ENCODE peak calls at places on chromosomes 2 and 18, in eight cellular contexts. One of them, this sample, is unnamed.

GRCh38 chr2:97707428-97708380 is 5.7 kb upstream of the ZAP70 start:
- DNase-seq in hippocampal formation: no peak
- DNase-seq in heart right ventricle: no peak
- DNase-seq in EL: no peak
- DNase-seq in endodermal cell: peak; percentile 36
- DNase-seq in tibial nerve: no peak
- DNase-seq in stimulated activated CD8-positive, alpha-beta memory T cell treated with anti-CD3 and anti-CD28 coated beads, Interleukin-15, amount 100 ng/mL, for 24 hours: no peak
- DNase-seq in mammary epithelial cell: no peak
- DNase-seq in this sample: no peak

GRCh38 chr2:115483631-115484030 is 1041.2 kb downstream of the DPP10 start:
- DNase-seq in hippocampal formation: no peak
- DNase-seq in heart right ventricle: no peak
- DNase-seq in EL: no peak
- DNase-seq in endodermal cell: no peak
- DNase-seq in tibial nerve: no peak
- DNase-seq in stimulated activated CD8-positive, alpha-beta memory T cell treated with anti-CD3 and anti-CD28 coated beads, Interleukin-15, amount 100 ng/mL, for 24 hours: no peak
- DNase-seq in mammary epithelial cell: no peak
- DNase-seq in this sample: no peak

GRCh38 chr2:8006181-8006580 is 675.7 kb upstream of the ID2 start:
- DNase-seq in hippocampal formation: no peak
- DNase-seq in heart right ventricle: no peak
- DNase-seq in EL: no peak
- DNase-seq in endodermal cell: no peak
- DNase-seq in tibial nerve: no peak
- DNase-seq in stimulated activated CD8-positive, alpha-beta memory T cell treated with anti-CD3 and anti-CD28 coated beads, Interleukin-15, amount 100 ng/mL, for 24 hours: no peak
- DNase-seq in mammary epithelial cell: no peak
- DNase-seq in this sample: no peak

GRCh38 chr2:235603659-235604058 is 109.8 kb downstream of the AGAP1 start:
- DNase-seq in hippocampal formation: no peak
- DNase-seq in heart right ventricle: no peak
- DNase-seq in EL: no peak
- DNase-seq in endodermal cell: no peak
- DNase-seq in tibial nerve: no peak
- DNase-seq in stimulated activated CD8-positive, alpha-beta memory T cell treated with anti-CD3 and anti-CD28 coated beads, Interleukin-15, amount 100 ng/mL, for 24 hours: no peak
- DNase-seq in mammary epithelial cell: no peak
- DNase-seq in this sample: no peak

GRCh38 chr18:13726972-13727331 is 479 bp downstream of the RNMT start:
- DNase-seq in hippocampal formation: no peak
- DNase-seq in heart right ventricle: no peak
- DNase-seq in EL: peak; percentile 59
- DNase-seq in endodermal cell: peak; percentile 84
- DNase-seq in tibial nerve: peak; percentile 37
- DNase-seq in stimulated activated CD8-positive, alpha-beta memory T cell treated with anti-CD3 and anti-CD28 coated beads, Interleukin-15, amount 100 ng/mL, for 24 hours: peak; percentile 8
- DNase-seq in mammary epithelial cell: peak; percentile 62
- DNase-seq in this sample: no peak

GRCh38 chr2:207283356-207283755 is 117.6 kb upstream of the KLF7 start:
- DNase-seq in hippocampal formation: peak; percentile 10
- DNase-seq in heart right ventricle: no peak
- DNase-seq in EL: peak; percentile 31
- DNase-seq in endodermal cell: peak; percentile 64
- DNase-seq in tibial nerve: peak; percentile 20
- DNase-seq in stimulated activated CD8-positive, alpha-beta memory T cell treated with anti-CD3 and anti-CD28 coated beads, Interleukin-15, amount 100 ng/mL, for 24 hours: no peak
- DNase-seq in mammary epithelial cell: peak; percentile 10
- DNase-seq in this sample: no peak

GRCh38 chr2:66587216-66587615 is 152.3 kb downstream of the MEIS1 start:
- DNase-seq in hippocampal formation: no peak
- DNase-seq in heart right ventricle: no peak
- DNase-seq in EL: peak; percentile 43
- DNase-seq in endodermal cell: peak; percentile 91
- DNase-seq in tibial nerve: no peak
- DNase-seq in stimulated activated CD8-positive, alpha-beta memory T cell treated with anti-CD3 and anti-CD28 coated beads, Interleukin-15, amount 100 ng/mL, for 24 hours: no peak
- DNase-seq in mammary epithelial cell: peak; percentile 15
- DNase-seq in this sample: no peak

GRCh38 chr2:29165362-29166236 is 50.4 kb downstream of the CLIP4 start:
- DNase-seq in hippocampal formation: no peak
- DNase-seq in heart right ventricle: no peak
- DNase-seq in EL: peak; percentile 60
- DNase-seq in endodermal cell: no peak
- DNase-seq in tibial nerve: no peak
- DNase-seq in stimulated activated CD8-positive, alpha-beta memory T cell treated with anti-CD3 and anti-CD28 coated beads, Interleukin-15, amount 100 ng/mL, for 24 hours: no peak
- DNase-seq in mammary epithelial cell: peak; percentile 50
- DNase-seq in this sample: no peak

GRCh38 chr2:36511858-36512630 is 85.9 kb downstream of the FEZ2 start:
- DNase-seq in hippocampal formation: no peak
- DNase-seq in heart right ventricle: no peak
- DNase-seq in EL: peak; percentile 59
- DNase-seq in endodermal cell: no peak
- DNase-seq in tibial nerve: no peak
- DNase-seq in stimulated activated CD8-positive, alpha-beta memory T cell treated with anti-CD3 and anti-CD28 coated beads, Interleukin-15, amount 100 ng/mL, for 24 hours: no peak
- DNase-seq in mammary epithelial cell: peak; percentile 28
- DNase-seq in this sample: no peak

GRCh38 chr2:236795176-236795860 is 225.7 kb downstream of the ACKR3 start:
- DNase-seq in hippocampal formation: no peak
- DNase-seq in heart right ventricle: no peak
- DNase-seq in EL: no peak
- DNase-seq in endodermal cell: no peak
- DNase-seq in tibial nerve: no peak
- DNase-seq in stimulated activated CD8-positive, alpha-beta memory T cell treated with anti-CD3 and anti-CD28 coated beads, Interleukin-15, amount 100 ng/mL, for 24 hours: no peak
- DNase-seq in mammary epithelial cell: no peak
- DNase-seq in this sample: no peak

GRCh38 chr2:23695214-23696162 is 231.4 kb downstream of the ATAD2B start:
- DNase-seq in hippocampal formation: no peak
- DNase-seq in heart right ventricle: no peak
- DNase-seq in EL: no peak
- DNase-seq in endodermal cell: no peak
- DNase-seq in tibial nerve: no peak
- DNase-seq in stimulated activated CD8-positive, alpha-beta memory T cell treated with anti-CD3 and anti-CD28 coated beads, Interleukin-15, amount 100 ng/mL, for 24 hours: no peak
- DNase-seq in mammary epithelial cell: no peak
- DNase-seq in this sample: no peak

GRCh38 chr2:27855476-27855875 is 34.7 kb downstream of the RBKS start:
- DNase-seq in hippocampal formation: no peak
- DNase-seq in heart right ventricle: no peak
- DNase-seq in EL: peak; percentile 70
- DNase-seq in endodermal cell: no peak
- DNase-seq in tibial nerve: no peak
- DNase-seq in stimulated activated CD8-positive, alpha-beta memory T cell treated with anti-CD3 and anti-CD28 coated beads, Interleukin-15, amount 100 ng/mL, for 24 hours: no peak
- DNase-seq in mammary epithelial cell: peak; percentile 72
- DNase-seq in this sample: no peak

GRCh38 chr2:65550246-65550645 is 117.8 kb upstream of the SPRED2 start:
- DNase-seq in hippocampal formation: no peak
- DNase-seq in heart right ventricle: no peak
- DNase-seq in EL: no peak
- DNase-seq in endodermal cell: no peak
- DNase-seq in tibial nerve: no peak
- DNase-seq in stimulated activated CD8-positive, alpha-beta memory T cell treated with anti-CD3 and anti-CD28 coated beads, Interleukin-15, amount 100 ng/mL, for 24 hours: no peak
- DNase-seq in mammary epithelial cell: no peak
- DNase-seq in this sample: no peak

GRCh38 chr2:174914894-174915760 is 90.1 kb downstream of the CHN1 start:
- DNase-seq in hippocampal formation: no peak
- DNase-seq in heart right ventricle: no peak
- DNase-seq in EL: no peak
- DNase-seq in endodermal cell: no peak
- DNase-seq in tibial nerve: peak; percentile 27
- DNase-seq in stimulated activated CD8-positive, alpha-beta memory T cell treated with anti-CD3 and anti-CD28 coated beads, Interleukin-15, amount 100 ng/mL, for 24 hours: no peak
- DNase-seq in mammary epithelial cell: no peak
- DNase-seq in this sample: peak; percentile 30

GRCh38 chr2:240965296-240965904 is 33.0 kb upstream of the SNED1 start:
- DNase-seq in hippocampal formation: no peak
- DNase-seq in heart right ventricle: peak; percentile 49
- DNase-seq in EL: no peak
- DNase-seq in endodermal cell: peak; percentile 36
- DNase-seq in tibial nerve: no peak
- DNase-seq in stimulated activated CD8-positive, alpha-beta memory T cell treated with anti-CD3 and anti-CD28 coated beads, Interleukin-15, amount 100 ng/mL, for 24 hours: no peak
- DNase-seq in mammary epithelial cell: no peak
- DNase-seq in this sample: no peak

GRCh38 chr2:68124321-68124720 is 33.4 kb upstream of the PNO1 start:
- DNase-seq in hippocampal formation: no peak
- DNase-seq in heart right ventricle: no peak
- DNase-seq in EL: no peak
- DNase-seq in endodermal cell: no peak
- DNase-seq in tibial nerve: no peak
- DNase-seq in stimulated activated CD8-positive, alpha-beta memory T cell treated with anti-CD3 and anti-CD28 coated beads, Interleukin-15, amount 100 ng/mL, for 24 hours: no peak
- DNase-seq in mammary epithelial cell: no peak
- DNase-seq in this sample: no peak

GRCh38 chr18:21134895-21135294 is 23.3 kb upstream of the ROCK1 start:
- DNase-seq in hippocampal formation: peak; percentile 5
- DNase-seq in heart right ventricle: no peak
- DNase-seq in EL: peak; percentile 29
- DNase-seq in endodermal cell: no peak
- DNase-seq in tibial nerve: no peak
- DNase-seq in stimulated activated CD8-positive, alpha-beta memory T cell treated with anti-CD3 and anti-CD28 coated beads, Interleukin-15, amount 100 ng/mL, for 24 hours: no peak
- DNase-seq in mammary epithelial cell: peak; percentile 20
- DNase-seq in this sample: no peak

GRCh38 chr2:19731040-19731439 is 170.7 kb downstream of the TTC32 start:
- DNase-seq in hippocampal formation: no peak
- DNase-seq in heart right ventricle: no peak
- DNase-seq in EL: no peak
- DNase-seq in endodermal cell: no peak
- DNase-seq in tibial nerve: no peak
- DNase-seq in stimulated activated CD8-positive, alpha-beta memory T cell treated with anti-CD3 and anti-CD28 coated beads, Interleukin-15, amount 100 ng/mL, for 24 hours: no peak
- DNase-seq in mammary epithelial cell: no peak
- DNase-seq in this sample: no peak

GRCh38 chr2:187575081-187576067 is 21.1 kb upstream of the TFPI start:
- DNase-seq in hippocampal formation: no peak
- DNase-seq in heart right ventricle: no peak
- DNase-seq in EL: peak; percentile 39
- DNase-seq in endodermal cell: no peak
- DNase-seq in tibial nerve: no peak
- DNase-seq in stimulated activated CD8-positive, alpha-beta memory T cell treated with anti-CD3 and anti-CD28 coated beads, Interleukin-15, amount 100 ng/mL, for 24 hours: no peak
- DNase-seq in mammary epithelial cell: no peak
- DNase-seq in this sample: no peak

GRCh38 chr2:216632952-216633615 is at the start of gene IGFBP2:
- DNase-seq in hippocampal formation: no peak
- DNase-seq in heart right ventricle: peak; percentile 48
- DNase-seq in EL: peak; percentile 39
- DNase-seq in endodermal cell: peak; percentile 94
- DNase-seq in tibial nerve: no peak
- DNase-seq in stimulated activated CD8-positive, alpha-beta memory T cell treated with anti-CD3 and anti-CD28 coated beads, Interleukin-15, amount 100 ng/mL, for 24 hours: no peak
- DNase-seq in mammary epithelial cell: peak; percentile 59
- DNase-seq in this sample: no peak

GRCh38 chr18:46152436-46152807 is 48.2 kb downstream of the HAUS1 start:
- DNase-seq in hippocampal formation: no peak
- DNase-seq in heart right ventricle: peak; percentile 28
- DNase-seq in EL: peak; percentile 87
- DNase-seq in endodermal cell: no peak
- DNase-seq in tibial nerve: no peak
- DNase-seq in stimulated activated CD8-positive, alpha-beta memory T cell treated with anti-CD3 and anti-CD28 coated beads, Interleukin-15, amount 100 ng/mL, for 24 hours: no peak
- DNase-seq in mammary epithelial cell: peak; percentile 81
- DNase-seq in this sample: no peak

GRCh38 chr18:49447810-49448745 is 12.4 kb downstream of the DYM start:
- DNase-seq in hippocampal formation: no peak
- DNase-seq in heart right ventricle: peak; percentile 28
- DNase-seq in EL: peak; percentile 72
- DNase-seq in endodermal cell: peak; percentile 81
- DNase-seq in tibial nerve: no peak
- DNase-seq in stimulated activated CD8-positive, alpha-beta memory T cell treated with anti-CD3 and anti-CD28 coated beads, Interleukin-15, amount 100 ng/mL, for 24 hours: no peak
- DNase-seq in mammary epithelial cell: peak; percentile 63
- DNase-seq in this sample: no peak

GRCh38 chr2:188813846-188814245 is 160.3 kb upstream of the COL3A1 start:
- DNase-seq in hippocampal formation: no peak
- DNase-seq in heart right ventricle: no peak
- DNase-seq in EL: peak; percentile 18
- DNase-seq in endodermal cell: no peak
- DNase-seq in tibial nerve: no peak
- DNase-seq in stimulated activated CD8-positive, alpha-beta memory T cell treated with anti-CD3 and anti-CD28 coated beads, Interleukin-15, amount 100 ng/mL, for 24 hours: no peak
- DNase-seq in mammary epithelial cell: no peak
- DNase-seq in this sample: no peak

GRCh38 chr18:6886931-6887330 is 157.4 kb downstream of the ARHGAP28 start:
- DNase-seq in hippocampal formation: no peak
- DNase-seq in heart right ventricle: no peak
- DNase-seq in EL: no peak
- DNase-seq in endodermal cell: no peak
- DNase-seq in tibial nerve: no peak
- DNase-seq in stimulated activated CD8-positive, alpha-beta memory T cell treated with anti-CD3 and anti-CD28 coated beads, Interleukin-15, amount 100 ng/mL, for 24 hours: no peak
- DNase-seq in mammary epithelial cell: no peak
- DNase-seq in this sample: no peak

GRCh38 chr2:102336502-102336945 is 19.1 kb upstream of the IL18R1 start:
- DNase-seq in hippocampal formation: no peak
- DNase-seq in heart right ventricle: peak; percentile 27
- DNase-seq in EL: no peak
- DNase-seq in endodermal cell: no peak
- DNase-seq in tibial nerve: no peak
- DNase-seq in stimulated activated CD8-positive, alpha-beta memory T cell treated with anti-CD3 and anti-CD28 coated beads, Interleukin-15, amount 100 ng/mL, for 24 hours: no peak
- DNase-seq in mammary epithelial cell: peak; percentile 70
- DNase-seq in this sample: no peak

GRCh38 chr2:193240752-193241151 is 1046.0 kb upstream of the TMEFF2 start:
- DNase-seq in hippocampal formation: no peak
- DNase-seq in heart right ventricle: no peak
- DNase-seq in EL: no peak
- DNase-seq in endodermal cell: no peak
- DNase-seq in tibial nerve: no peak
- DNase-seq in stimulated activated CD8-positive, alpha-beta memory T cell treated with anti-CD3 and anti-CD28 coated beads, Interleukin-15, amount 100 ng/mL, for 24 hours: no peak
- DNase-seq in mammary epithelial cell: no peak
- DNase-seq in this sample: no peak

GRCh38 chr2:84924173-84925106 is 19.0 kb downstream of the TMSB10 start:
- DNase-seq in hippocampal formation: no peak
- DNase-seq in heart right ventricle: peak; percentile 85
- DNase-seq in EL: peak; percentile 45
- DNase-seq in endodermal cell: no peak
- DNase-seq in tibial nerve: no peak
- DNase-seq in stimulated activated CD8-positive, alpha-beta memory T cell treated with anti-CD3 and anti-CD28 coated beads, Interleukin-15, amount 100 ng/mL, for 24 hours: no peak
- DNase-seq in mammary epithelial cell: peak; percentile 74
- DNase-seq in this sample: no peak

GRCh38 chr2:28626891-28627421 is 124.7 kb upstream of the PPP1CB start:
- DNase-seq in hippocampal formation: no peak
- DNase-seq in heart right ventricle: no peak
- DNase-seq in EL: no peak
- DNase-seq in endodermal cell: no peak
- DNase-seq in tibial nerve: peak; percentile 67
- DNase-seq in stimulated activated CD8-positive, alpha-beta memory T cell treated with anti-CD3 and anti-CD28 coated beads, Interleukin-15, amount 100 ng/mL, for 24 hours: no peak
- DNase-seq in mammary epithelial cell: no peak
- DNase-seq in this sample: no peak

GRCh38 chr2:234995332-234996007 is 43.7 kb downstream of the SH3BP4 start:
- DNase-seq in hippocampal formation: no peak
- DNase-seq in heart right ventricle: no peak
- DNase-seq in EL: no peak
- DNase-seq in endodermal cell: no peak
- DNase-seq in tibial nerve: peak; percentile 57
- DNase-seq in stimulated activated CD8-positive, alpha-beta memory T cell treated with anti-CD3 and anti-CD28 coated beads, Interleukin-15, amount 100 ng/mL, for 24 hours: no peak
- DNase-seq in mammary epithelial cell: no peak
- DNase-seq in this sample: no peak

GRCh38 chr2:188512456-188512855 is 220.8 kb downstream of the GULP1 start:
- DNase-seq in hippocampal formation: no peak
- DNase-seq in heart right ventricle: no peak
- DNase-seq in EL: peak; percentile 63
- DNase-seq in endodermal cell: no peak
- DNase-seq in tibial nerve: no peak
- DNase-seq in stimulated activated CD8-positive, alpha-beta memory T cell treated with anti-CD3 and anti-CD28 coated beads, Interleukin-15, amount 100 ng/mL, for 24 hours: no peak
- DNase-seq in mammary epithelial cell: peak; percentile 25
- DNase-seq in this sample: no peak

GRCh38 chr2:11147263-11147662 is 8.0 kb upstream of the SLC66A3 start:
- DNase-seq in hippocampal formation: no peak
- DNase-seq in heart right ventricle: no peak
- DNase-seq in EL: no peak
- DNase-seq in endodermal cell: no peak
- DNase-seq in tibial nerve: no peak
- DNase-seq in stimulated activated CD8-positive, alpha-beta memory T cell treated with anti-CD3 and anti-CD28 coated beads, Interleukin-15, amount 100 ng/mL, for 24 hours: no peak
- DNase-seq in mammary epithelial cell: no peak
- DNase-seq in this sample: no peak

GRCh38 chr18:77133920-77134496 is 1.4 kb upstream of the MBP start:
- DNase-seq in hippocampal formation: peak; percentile 51
- DNase-seq in heart right ventricle: peak; percentile 53
- DNase-seq in EL: no peak
- DNase-seq in endodermal cell: peak; percentile 66
- DNase-seq in tibial nerve: peak; percentile 48
- DNase-seq in stimulated activated CD8-positive, alpha-beta memory T cell treated with anti-CD3 and anti-CD28 coated beads, Interleukin-15, amount 100 ng/mL, for 24 hours: no peak
- DNase-seq in mammary epithelial cell: no peak
- DNase-seq in this sample: no peak

GRCh38 chr2:109647636-109648035 is 33.5 kb downstream of the SOWAHC start:
- DNase-seq in hippocampal formation: no peak
- DNase-seq in heart right ventricle: no peak
- DNase-seq in EL: peak; percentile 77
- DNase-seq in endodermal cell: no peak
- DNase-seq in tibial nerve: no peak
- DNase-seq in stimulated activated CD8-positive, alpha-beta memory T cell treated with anti-CD3 and anti-CD28 coated beads, Interleukin-15, amount 100 ng/mL, for 24 hours: no peak
- DNase-seq in mammary epithelial cell: peak; percentile 51
- DNase-seq in this sample: no peak

GRCh38 chr18:63775166-63775730 is at the start of gene SERPINB7:
- DNase-seq in hippocampal formation: no peak
- DNase-seq in heart right ventricle: no peak
- DNase-seq in EL: peak; percentile 95
- DNase-seq in endodermal cell: no peak
- DNase-seq in tibial nerve: no peak
- DNase-seq in stimulated activated CD8-positive, alpha-beta memory T cell treated with anti-CD3 and anti-CD28 coated beads, Interleukin-15, amount 100 ng/mL, for 24 hours: no peak
- DNase-seq in mammary epithelial cell: peak; percentile 92
- DNase-seq in this sample: no peak

This sample was measured in omental fat pad.